ENCODE peak calls at places on chromosomes 5 and 9, in four cellular contexts. A, G, R and J are unnamed samples.

GRCh38 chr5:180739271-180739670 is 587 bp downstream of the OR2Y1 start:
- DNase-seq in A (no peak), G (no peak), R (no peak), J (no peak)

GRCh38 chr9:23081377-23081776 is 634.8 kb downstream of the DMRTA1 start:
- DNase-seq in R (no peak), A (no peak), G (no peak), J (no peak)

GRCh38 chr9:98085955-98086354 is 29.4 kb downstream of the NANS start:
- DNase-seq in G (no peak), R (no peak), A (no peak), J (no peak)

GRCh38 chr5:132947661-132948060 is 15.8 kb downstream of the AFF4 start:
- DNase-seq in A (no peak), R (no peak), G (no peak), J (no peak)

GRCh38 chr9:125749951-125750655 is 2.9 kb downstream of the PBX3 start:
- DNase-seq in R (no peak), A (no peak), G (no peak), J (no peak)

GRCh38 chr5:139982157-139982974 is 60.7 kb downstream of the NRG2 start:
- DNase-seq in G (peak), A (no peak), R (peak), J (no peak)

GRCh38 chr5:180909782-180910181 is 10.8 kb downstream of the BTNL8 start:
- DNase-seq in A (no peak), R (no peak), G (no peak), J (no peak)

GRCh38 chr9:692636-693459 is 148.6 kb upstream of the DMRT1 start:
- DNase-seq in R (peak), G (no peak), A (no peak), J (peak)

GRCh38 chr5:140116716-140117115 is 2.8 kb downstream of the PURA start:
- DNase-seq in A (no peak), R (no peak), G (no peak), J (no peak)

GRCh38 chr5:78677777-78678668 is 29.5 kb upstream of the LHFPL2 start:
- DNase-seq in G (peak), R (no peak), A (peak), J (no peak)

GRCh38 chr9:127847155-127847463 is 7.3 kb downstream of the ENG start:
- DNase-seq in G (peak), A (no peak), R (no peak), J (no peak)

GRCh38 chr5:36680066-36680465 is 73.7 kb downstream of the SLC1A3 start:
- DNase-seq in A (no peak), G (no peak), R (peak), J (no peak)

GRCh38 chr5:109929371-109929770 is 239.6 kb downstream of the MAN2A1 start:
- DNase-seq in A (no peak), G (no peak), R (no peak), J (no peak)

GRCh38 chr5:74575741-74576538 is 64.6 kb downstream of the ENC1 start:
- DNase-seq in A (peak), G (no peak), R (no peak), J (no peak)

GRCh38 chr9:37617837-37618236 is 25.4 kb upstream of the TOMM5 start:
- DNase-seq in A (no peak), G (no peak), R (no peak), J (no peak)

GRCh38 chr5:125276121-125276520 is 529.7 kb upstream of the ZNF608 start:
- DNase-seq in A (no peak), R (no peak), G (no peak), J (no peak)

GRCh38 chr9:104808030-104808614 is 44.2 kb downstream of the NIPSNAP3B start:
- DNase-seq in R (peak), G (no peak), A (no peak), J (no peak)

GRCh38 chr9:83208065-83208850 is 145.3 kb upstream of the RASEF start:
- DNase-seq in G (no peak), R (no peak), A (no peak), J (no peak)

GRCh38 chr9:117392992-117393391 is 21.9 kb downstream of the ASTN2 start:
- DNase-seq in G (no peak), R (no peak), A (no peak), J (no peak)

GRCh38 chr5:138339086-138339456 is 1.0 kb downstream of the FAM53C start:
- DNase-seq in G (no peak), A (no peak), R (no peak), J (no peak)

GRCh38 chr5:180816608-180817534 is 14.3 kb upstream of the MGAT1 start:
- DNase-seq in A (no peak), G (no peak), R (no peak), J (no peak)

GRCh38 chr5:111892949-111893348 is 136.0 kb upstream of the NREP start:
- DNase-seq in G (no peak), A (no peak), R (no peak), J (no peak)

GRCh38 chr5:38551020-38552017 is 5.1 kb downstream of the LIFR start:
- DNase-seq in G (no peak), A (peak), R (no peak), J (no peak)

GRCh38 chr9:127524373-127524772 is 73.1 kb downstream of the LRSAM1 start:
- DNase-seq in G (no peak), A (peak), R (no peak), J (no peak)